ENCODE peak calls at places on chromosomes 16 and 17, in five cellular contexts. One of them, this sample, is unnamed.

GRCh38 chr17:19718613-19719364 is 2.4 kb upstream of the SLC47A2 start:
- DNase-seq in AG10803: no peak
- DNase-seq in neural progenitor cell: no peak
- DNase-seq in CD8-positive, alpha-beta T cell: no peak
- DNase-seq in B cell: no peak
- DNase-seq in this sample: peak

GRCh38 chr16:8776193-8776592 is 21.2 kb downstream of the TMEM186 start:
- DNase-seq in B cell: no peak
- DNase-seq in neural progenitor cell: no peak
- DNase-seq in CD8-positive, alpha-beta T cell: no peak
- DNase-seq in AG10803: no peak
- DNase-seq in this sample: no peak

GRCh38 chr16:6722786-6723185 is 609.9 kb upstream of the RBFOX1 start:
- DNase-seq in B cell: no peak
- DNase-seq in AG10803: no peak
- DNase-seq in CD8-positive, alpha-beta T cell: no peak
- DNase-seq in neural progenitor cell: no peak
- DNase-seq in this sample: no peak

GRCh38 chr17:67602974-67603373 is 114.8 kb upstream of the NOL11 start:
- DNase-seq in neural progenitor cell: peak
- DNase-seq in AG10803: peak
- DNase-seq in CD8-positive, alpha-beta T cell: peak
- DNase-seq in B cell: peak
- DNase-seq in this sample: peak

GRCh38 chr16:31467151-31467550 is 4.8 kb upstream of the TGFB1I1 start:
- DNase-seq in B cell: peak
- DNase-seq in AG10803: peak
- DNase-seq in CD8-positive, alpha-beta T cell: no peak
- DNase-seq in neural progenitor cell: no peak
- DNase-seq in this sample: no peak

GRCh38 chr16:48811478-48811877 is 201.5 kb upstream of the N4BP1 start:
- DNase-seq in B cell: no peak
- DNase-seq in CD8-positive, alpha-beta T cell: no peak
- DNase-seq in neural progenitor cell: peak
- DNase-seq in AG10803: no peak
- DNase-seq in this sample: no peak

GRCh38 chr16:85924675-85925074 is 25.7 kb downstream of the IRF8 start:
- DNase-seq in B cell: no peak
- DNase-seq in CD8-positive, alpha-beta T cell: no peak
- DNase-seq in neural progenitor cell: no peak
- DNase-seq in AG10803: peak
- DNase-seq in this sample: peak

GRCh38 chr16:57007530-57007929 is 18.2 kb downstream of the NLRC5 start:
- DNase-seq in CD8-positive, alpha-beta T cell: no peak
- DNase-seq in neural progenitor cell: no peak
- DNase-seq in B cell: no peak
- DNase-seq in AG10803: no peak
- DNase-seq in this sample: no peak

GRCh38 chr17:8844229-8845218 is 22.9 kb downstream of the PIK3R6 start:
- DNase-seq in B cell: no peak
- DNase-seq in AG10803: peak
- DNase-seq in neural progenitor cell: no peak
- DNase-seq in CD8-positive, alpha-beta T cell: no peak
- DNase-seq in this sample: no peak

GRCh38 chr16:23914935-23915549 is 79.3 kb downstream of the PRKCB start:
- DNase-seq in B cell: no peak
- DNase-seq in AG10803: no peak
- DNase-seq in CD8-positive, alpha-beta T cell: no peak
- DNase-seq in neural progenitor cell: no peak
- DNase-seq in this sample: no peak

GRCh38 chr16:78916928-78917545 is 683.5 kb downstream of the MAF start:
- DNase-seq in CD8-positive, alpha-beta T cell: no peak
- DNase-seq in AG10803: no peak
- DNase-seq in B cell: no peak
- DNase-seq in neural progenitor cell: no peak
- DNase-seq in this sample: no peak

GRCh38 chr17:83119987-83120864 is 40.8 kb downstream of the METRNL start:
- DNase-seq in CD8-positive, alpha-beta T cell: no peak
- DNase-seq in AG10803: no peak
- DNase-seq in B cell: peak
- DNase-seq in neural progenitor cell: no peak
- DNase-seq in this sample: no peak

GRCh38 chr17:47742319-47743181 is 9.5 kb downstream of the TBX21 start:
- DNase-seq in AG10803: no peak
- DNase-seq in neural progenitor cell: peak
- DNase-seq in CD8-positive, alpha-beta T cell: no peak
- DNase-seq in B cell: peak
- DNase-seq in this sample: no peak

GRCh38 chr17:30928584-30928983 is 6.8 kb downstream of the ADAP2 start:
- DNase-seq in neural progenitor cell: no peak
- DNase-seq in B cell: no peak
- DNase-seq in CD8-positive, alpha-beta T cell: no peak
- DNase-seq in AG10803: no peak
- DNase-seq in this sample: no peak

GRCh38 chr16:26700250-26700649 is 366.5 kb upstream of the C16orf82 start:
- DNase-seq in neural progenitor cell: no peak
- DNase-seq in CD8-positive, alpha-beta T cell: no peak
- DNase-seq in B cell: no peak
- DNase-seq in AG10803: no peak
- DNase-seq in this sample: no peak

GRCh38 chr16:11161439-11161838 is 94.6 kb downstream of the SOCS1 start:
- DNase-seq in neural progenitor cell: no peak
- DNase-seq in CD8-positive, alpha-beta T cell: no peak
- DNase-seq in B cell: no peak
- DNase-seq in AG10803: no peak
- DNase-seq in this sample: no peak

GRCh38 chr17:32625971-32626370 is 139.2 kb downstream of the CDK5R1 start:
- DNase-seq in B cell: no peak
- DNase-seq in neural progenitor cell: no peak
- DNase-seq in AG10803: no peak
- DNase-seq in CD8-positive, alpha-beta T cell: no peak
- DNase-seq in this sample: no peak

GRCh38 chr17:76240461-76241204 is at the start of gene RNF157:
- DNase-seq in CD8-positive, alpha-beta T cell: no peak
- DNase-seq in neural progenitor cell: peak
- DNase-seq in B cell: peak
- DNase-seq in AG10803: no peak
- DNase-seq in this sample: peak

GRCh38 chr16:12674096-12674495 is 129.6 kb downstream of the CPPED1 start:
- DNase-seq in CD8-positive, alpha-beta T cell: no peak
- DNase-seq in AG10803: peak
- DNase-seq in B cell: no peak
- DNase-seq in neural progenitor cell: no peak
- DNase-seq in this sample: no peak

GRCh38 chr16:57310801-57311200 is 26.3 kb upstream of the PLLP start:
- DNase-seq in B cell: no peak
- DNase-seq in CD8-positive, alpha-beta T cell: no peak
- DNase-seq in AG10803: no peak
- DNase-seq in neural progenitor cell: no peak
- DNase-seq in this sample: no peak

GRCh38 chr16:3328643-3329042 is 23.3 kb downstream of the ZNF75A start:
- DNase-seq in CD8-positive, alpha-beta T cell: no peak
- DNase-seq in B cell: no peak
- DNase-seq in neural progenitor cell: no peak
- DNase-seq in AG10803: no peak
- DNase-seq in this sample: no peak

GRCh38 chr16:71726491-71727319 is 2.2 kb upstream of the PHLPP2 start:
- DNase-seq in AG10803: peak
- DNase-seq in CD8-positive, alpha-beta T cell: no peak
- DNase-seq in neural progenitor cell: no peak
- DNase-seq in B cell: peak
- DNase-seq in this sample: no peak

GRCh38 chr16:23502466-23502865 is 7.8 kb downstream of the GGA2 start:
- DNase-seq in neural progenitor cell: no peak
- DNase-seq in CD8-positive, alpha-beta T cell: no peak
- DNase-seq in B cell: no peak
- DNase-seq in AG10803: peak
- DNase-seq in this sample: no peak

GRCh38 chr17:7007143-7007542 is 5.3 kb upstream of the RNASEK start:
- DNase-seq in AG10803: no peak
- DNase-seq in B cell: no peak
- DNase-seq in neural progenitor cell: no peak
- DNase-seq in CD8-positive, alpha-beta T cell: no peak
- DNase-seq in this sample: no peak

GRCh38 chr17:2794116-2794803 is 2.0 kb upstream of the RAP1GAP2 start:
- DNase-seq in AG10803: no peak
- DNase-seq in neural progenitor cell: no peak
- DNase-seq in B cell: no peak
- DNase-seq in CD8-positive, alpha-beta T cell: no peak
- DNase-seq in this sample: no peak

GRCh38 chr17:57112994-57113393 is 27.9 kb downstream of the AKAP1 start:
- DNase-seq in neural progenitor cell: no peak
- DNase-seq in CD8-positive, alpha-beta T cell: no peak
- DNase-seq in AG10803: no peak
- DNase-seq in B cell: no peak
- DNase-seq in this sample: no peak

GRCh38 chr17:57113656-57114055 is 28.6 kb downstream of the AKAP1 start:
- DNase-seq in AG10803: no peak
- DNase-seq in CD8-positive, alpha-beta T cell: no peak
- DNase-seq in neural progenitor cell: no peak
- DNase-seq in B cell: peak
- DNase-seq in this sample: no peak

GRCh38 chr17:57114085-57114673 is 29.1 kb downstream of the AKAP1 start:
- DNase-seq in AG10803: peak
- DNase-seq in CD8-positive, alpha-beta T cell: peak
- DNase-seq in B cell: peak
- DNase-seq in neural progenitor cell: peak
- DNase-seq in this sample: peak

GRCh38 chr17:57115916-57116315 is 30.9 kb downstream of the AKAP1 start:
- DNase-seq in AG10803: no peak
- DNase-seq in neural progenitor cell: no peak
- DNase-seq in CD8-positive, alpha-beta T cell: no peak
- DNase-seq in B cell: no peak
- DNase-seq in this sample: no peak

GRCh38 chr17:57115377-57115776 is 30.3 kb downstream of the AKAP1 start:
- DNase-seq in CD8-positive, alpha-beta T cell: no peak
- DNase-seq in AG10803: no peak
- DNase-seq in neural progenitor cell: no peak
- DNase-seq in B cell: no peak
- DNase-seq in this sample: no peak
- TF ChIP-seq CTCF in CD8-positive, alpha-beta T cell: no peak
- TF ChIP-seq CTCF in AG10803: no peak
- TF ChIP-seq CTCF in neural progenitor cell: no peak
- TF ChIP-seq CTCF in B cell: no peak
- TF ChIP-seq CTCF in this sample: no peak

GRCh38 chr17:45438931-45439610 is 6.4 kb upstream of the ARHGAP27 start:
- DNase-seq in AG10803: no peak
- DNase-seq in CD8-positive, alpha-beta T cell: no peak
- DNase-seq in B cell: no peak
- DNase-seq in neural progenitor cell: no peak
- DNase-seq in this sample: peak
- TF ChIP-seq CTCF in AG10803: no peak
- TF ChIP-seq CTCF in CD8-positive, alpha-beta T cell: no peak
- TF ChIP-seq CTCF in B cell: no peak
- TF ChIP-seq CTCF in neural progenitor cell: no peak
- TF ChIP-seq CTCF in this sample: no peak

GRCh38 chr17:45287526-45288264 is 25.8 kb upstream of the SPATA32 start:
- DNase-seq in CD8-positive, alpha-beta T cell: no peak
- DNase-seq in neural progenitor cell: no peak
- DNase-seq in B cell: no peak
- DNase-seq in AG10803: peak
- DNase-seq in this sample: no peak

GRCh38 chr17:45286286-45286685 is 24.4 kb upstream of the SPATA32 start:
- DNase-seq in B cell: no peak
- DNase-seq in AG10803: no peak
- DNase-seq in CD8-positive, alpha-beta T cell: no peak
- DNase-seq in neural progenitor cell: no peak
- DNase-seq in this sample: no peak

GRCh38 chr17:45283711-45284110 is 21.8 kb upstream of the SPATA32 start:
- DNase-seq in CD8-positive, alpha-beta T cell: no peak
- DNase-seq in AG10803: no peak
- DNase-seq in neural progenitor cell: no peak
- DNase-seq in B cell: no peak
- DNase-seq in this sample: no peak

GRCh38 chr17:45282683-45283644 is 21.1 kb upstream of the SPATA32 start:
- DNase-seq in B cell: no peak
- DNase-seq in AG10803: peak
- DNase-seq in CD8-positive, alpha-beta T cell: no peak
- DNase-seq in neural progenitor cell: no peak
- DNase-seq in this sample: no peak

DNA sequence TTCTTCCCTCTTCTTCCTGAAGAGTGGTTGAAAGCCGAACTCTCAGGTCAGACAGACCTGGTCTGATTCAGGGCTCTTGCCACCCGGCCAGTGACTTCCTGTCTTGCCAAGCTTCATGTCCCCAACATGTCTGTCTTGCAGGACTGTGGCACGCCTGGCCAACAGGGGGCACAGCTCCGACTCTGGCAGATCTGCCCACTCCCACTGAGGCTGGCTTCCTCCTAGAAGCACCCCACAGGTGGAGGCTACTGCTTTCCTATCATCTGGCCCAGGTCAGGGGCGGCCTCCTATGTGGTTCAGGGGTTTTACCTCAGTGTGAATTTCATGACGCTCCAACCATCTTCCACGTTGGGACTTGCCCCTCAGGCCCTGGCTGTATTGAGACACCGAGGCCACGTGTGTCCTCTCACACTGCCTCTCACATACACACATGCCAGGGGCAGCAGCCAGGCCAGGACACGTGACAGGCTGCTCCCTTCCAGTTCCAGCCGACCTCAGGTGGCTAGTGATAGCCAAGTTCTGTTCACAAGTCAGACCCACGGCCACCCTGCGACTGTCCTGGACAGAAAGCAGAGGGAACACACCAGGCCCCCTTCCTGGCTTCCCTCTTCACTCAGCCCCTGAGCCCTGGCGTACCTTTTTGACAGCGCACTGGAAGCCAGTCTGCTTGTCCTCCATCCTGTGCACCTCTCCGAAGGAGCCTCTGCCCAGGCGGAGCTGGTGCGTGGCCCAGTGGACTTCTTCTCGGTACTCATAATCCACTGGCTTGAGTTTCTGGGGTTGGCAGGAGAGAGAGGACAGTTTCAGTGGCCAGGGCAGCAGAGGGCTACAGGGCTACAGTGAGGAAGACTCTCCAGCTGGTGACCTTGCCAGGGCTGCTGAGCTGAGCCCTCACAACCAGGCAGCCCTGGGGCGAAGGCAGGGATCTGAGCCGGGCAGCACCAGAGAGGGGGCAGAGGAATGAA is 22.6 kb upstream of the SPATA32 start:
- DNase-seq in neural progenitor cell: peak
- DNase-seq in AG10803: no peak
- DNase-seq in B cell: peak
- DNase-seq in CD8-positive, alpha-beta T cell: no peak
- DNase-seq in this sample: no peak
- TF ChIP-seq CTCF in neural progenitor cell: peak
- TF ChIP-seq CTCF in AG10803: peak
- TF ChIP-seq CTCF in B cell: peak
- TF ChIP-seq CTCF in CD8-positive, alpha-beta T cell: no peak
- TF ChIP-seq CTCF in this sample: no peak

DNA sequence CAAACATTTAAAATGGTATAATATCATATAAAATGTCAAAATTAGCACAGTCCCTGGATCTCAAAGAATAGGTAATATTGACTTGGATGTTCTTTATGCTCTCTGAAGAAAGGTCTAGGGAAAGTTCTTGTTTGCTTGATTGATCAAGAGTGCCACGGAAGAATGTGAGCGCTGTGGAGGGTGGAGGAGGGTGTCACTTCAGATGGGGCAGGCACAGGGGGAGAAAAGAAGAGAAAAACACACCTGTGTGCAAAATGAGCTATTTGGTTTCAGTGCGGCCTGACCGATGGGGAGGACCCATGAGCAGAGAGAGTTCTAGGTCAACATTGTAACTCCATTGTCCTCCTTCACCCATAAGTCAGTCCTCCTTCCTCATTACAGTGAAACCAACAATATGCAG is 8.8 kb upstream of the VPS4A start:
- DNase-seq in neural progenitor cell: no peak
- DNase-seq in CD8-positive, alpha-beta T cell: no peak
- DNase-seq in AG10803: no peak
- DNase-seq in B cell: no peak
- DNase-seq in this sample: no peak
- TF ChIP-seq CTCF in neural progenitor cell: no peak
- TF ChIP-seq CTCF in CD8-positive, alpha-beta T cell: no peak
- TF ChIP-seq CTCF in AG10803: no peak
- TF ChIP-seq CTCF in B cell: no peak
- TF ChIP-seq CTCF in this sample: no peak